ENCODE peak calls at places on chromosome 12, in four cellular contexts. T is foreskin keratinocyte, Y is adrenal gland, O is heart right ventricle. N is an unnamed sample.

GRCh38 chr12:10634427-10634826 is 21.0 kb upstream of the MAGOHB start:
- DNase-seq in T (no peak), Y (no peak), O (no peak), N (no peak)

GRCh38 chr12:2613674-2614073 is 181.1 kb upstream of the FKBP4 start:
- DNase-seq in T (peak; percentile 40), Y (peak; percentile 79), O (no peak), N (no peak)

GRCh38 chr12:107788281-107788680 is 13.8 kb downstream of the ASCL4 start:
- DNase-seq in T (no peak), Y (no peak), O (no peak), N (no peak)

GRCh38 chr12:99670635-99671034 is 23.1 kb downstream of the GARIN6 start:
- DNase-seq in T (peak; percentile 18), Y (no peak), O (no peak), N (no peak)

GRCh38 chr12:77113971-77114370 is 48.6 kb upstream of the E2F7 start:
- DNase-seq in T (no peak), Y (no peak), O (no peak), N (no peak)

GRCh38 chr12:114327765-114328164 is 78.2 kb downstream of the TBX5 start:
- DNase-seq in T (no peak), Y (no peak), O (no peak), N (no peak)

GRCh38 chr12:79522657-79523386 is 167.9 kb downstream of the PAWR start:
- DNase-seq in T (no peak), Y (no peak), O (no peak), N (no peak)

GRCh38 chr12:124847675-124848074 is 16.0 kb downstream of the SCARB1 start:
- DNase-seq in T (no peak), Y (no peak), O (no peak), N (no peak)

GRCh38 chr12:48889679-48890078 is 24.0 kb upstream of the RND1 start:
- DNase-seq in T (no peak), Y (no peak), O (no peak), N (no peak)

GRCh38 chr12:40152783-40153383 is 47.0 kb upstream of the SLC2A13 start:
- DNase-seq in T (no peak), Y (peak; percentile 26), O (peak; percentile 38), N (peak; percentile 50)

GRCh38 chr12:70661762-70662161 is 24.5 kb upstream of the PTPRB start:
- DNase-seq in T (peak; percentile 88), Y (no peak), O (no peak), N (no peak)

GRCh38 chr12:103731539-103731938 is 109.5 kb downstream of the NT5DC3 start:
- DNase-seq in T (no peak), Y (no peak), O (no peak), N (no peak)

GRCh38 chr12:65826513-65827171 is 2.4 kb downstream of the HMGA2 start:
- DNase-seq in T (peak; percentile 49), Y (no peak), O (no peak), N (no peak)

GRCh38 chr12:117120787-117121186 is 21.6 kb upstream of the TESC start:
- DNase-seq in T (no peak), Y (no peak), O (peak; percentile 35), N (no peak)

GRCh38 chr12:30108666-30109065 is 324.9 kb upstream of the TMTC1 start:
- DNase-seq in T (no peak), Y (no peak), O (no peak), N (no peak)

GRCh38 chr12:68270358-68270757 is 17.0 kb upstream of the IL22 start:
- DNase-seq in T (no peak), Y (no peak), O (no peak), N (no peak)

GRCh38 chr12:118311666-118312065 is 61.0 kb downstream of the TAOK3 start:
- DNase-seq in T (no peak), Y (no peak), O (no peak), N (no peak)

GRCh38 chr12:130431176-130431575 is 93.5 kb downstream of the PIWIL1 start:
- DNase-seq in T (no peak), Y (no peak), O (no peak), N (no peak)

GRCh38 chr12:70165450-70165849 is 77.8 kb upstream of the CNOT2 start:
- DNase-seq in T (no peak), Y (no peak), O (no peak), N (no peak)

GRCh38 chr12:24066865-24067264 is 117.4 kb upstream of the SOX5 start:
- DNase-seq in T (no peak), Y (no peak), O (no peak), N (no peak)

GRCh38 chr12:99059824-99060526 is 414.9 kb downstream of the APAF1 start:
- DNase-seq in T (no peak), Y (no peak), O (peak; percentile 48), N (no peak)

GRCh38 chr12:6342140-6342889 is 439 bp upstream of the TNFRSF1A start:
- DNase-seq in T (peak; percentile 55), Y (no peak), O (no peak), N (no peak)

GRCh38 chr12:8541591-8541990 is 886 bp upstream of the CLEC4E start:
- DNase-seq in T (no peak), Y (no peak), O (no peak), N (no peak)

GRCh38 chr12:92769124-92769901 is 66.5 kb downstream of the PLEKHG7 start:
- DNase-seq in T (no peak), Y (no peak), O (no peak), N (no peak)

GRCh38 chr12:49507139-49507538 is 31.7 kb upstream of the KCNH3 start:
- DNase-seq in T (peak; percentile 93), Y (no peak), O (no peak), N (no peak)

GRCh38 chr12:111446044-111446581 is 40.4 kb downstream of the SH2B3 start:
- DNase-seq in T (no peak), Y (no peak), O (no peak), N (peak; percentile 34)

GRCh38 chr12:123075591-123076171 is 75.2 kb downstream of the PITPNM2 start:
- DNase-seq in T (no peak), Y (no peak), O (no peak), N (peak; percentile 46)

GRCh38 chr12:38898001-38898684 is 7.2 kb downstream of the CPNE8 start:
- DNase-seq in T (no peak), Y (no peak), O (no peak), N (no peak)

GRCh38 chr12:112107728-112108447 is 695 bp downstream of the NAA25 start:
- DNase-seq in T (no peak), Y (peak; percentile 62), O (peak; percentile 57), N (no peak)

GRCh38 chr12:30813741-30814687 is 59.3 kb upstream of the CAPRIN2 start:
- DNase-seq in T (no peak), Y (no peak), O (no peak), N (no peak)

GRCh38 chr12:125983784-125984510 is 918.7 kb downstream of the AACS start:
- DNase-seq in T (peak; percentile 41), Y (no peak), O (no peak), N (no peak)

GRCh38 chr12:11697670-11698387 is 48.4 kb downstream of the ETV6 start:
- DNase-seq in T (peak; percentile 37), Y (peak; percentile 51), O (no peak), N (no peak)

GRCh38 chr12:43841253-43841652 is 5.4 kb downstream of the TMEM117 start:
- DNase-seq in T (no peak), Y (no peak), O (no peak), N (no peak)

GRCh38 chr12:130879781-130880389 is 8.0 kb downstream of the RAN start:
- DNase-seq in T (no peak), Y (no peak), O (no peak), N (no peak)

GRCh38 chr12:53160673-53161072 is 19.8 kb upstream of the ZNF740 start:
- DNase-seq in T (no peak), Y (no peak), O (no peak), N (no peak)
- H3K4me1 ChIP-seq in T (no peaks in the 10 kb centered on the region), Y (no peaks in the 10 kb centered on the region), O (no peaks in the 10 kb centered on the region), N (peaks cover 8% of the 10 kb centered on the region)

GRCh38 chr12:16299403-16299802 is 21.9 kb upstream of the SLC15A5 start:
- DNase-seq in T (no peak), Y (no peak), O (no peak), N (no peak)

GRCh38 chr12:16300222-16300621 is 22.7 kb upstream of the SLC15A5 start:
- DNase-seq in T (no peak), Y (no peak), O (no peak), N (no peak)

GRCh38 chr12:16300706-16301105 is 23.2 kb upstream of the SLC15A5 start:
- DNase-seq in T (no peak), Y (no peak), O (peak; percentile 10), N (no peak)

GRCh38 chr12:16307843-16308475 is 30.5 kb upstream of the SLC15A5 start:
- DNase-seq in T (no peak), Y (no peak), O (no peak), N (no peak)

DNA sequence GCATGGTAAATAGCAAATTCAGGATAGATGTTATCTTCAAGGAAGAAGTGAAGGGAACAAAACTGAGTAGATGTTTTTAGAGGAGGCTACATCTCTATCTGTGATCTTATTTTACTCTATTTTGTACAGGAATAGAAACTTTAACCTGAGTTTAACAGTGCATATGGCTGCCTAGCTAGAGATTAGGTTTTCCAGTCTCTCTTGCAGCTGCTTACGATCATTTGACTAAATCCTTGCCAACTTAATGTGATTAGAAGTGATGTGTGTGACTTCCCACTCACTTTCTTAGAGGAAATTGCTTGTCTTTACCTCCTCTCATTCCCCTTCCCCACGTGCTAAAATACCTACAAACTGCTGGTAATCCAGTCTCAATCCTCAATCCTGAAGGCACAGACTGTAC is 26.5 kb upstream of the SLC15A5 start:
- DNase-seq in T (no peak), Y (no peak), O (no peak), N (no peak)
- H3K4me1 ChIP-seq in T (no peaks in the 10 kb centered on the region), Y (no peaks in the 10 kb centered on the region), O (no peaks in the 10 kb centered on the region), N (no peaks in the 10 kb centered on the region)

DNA sequence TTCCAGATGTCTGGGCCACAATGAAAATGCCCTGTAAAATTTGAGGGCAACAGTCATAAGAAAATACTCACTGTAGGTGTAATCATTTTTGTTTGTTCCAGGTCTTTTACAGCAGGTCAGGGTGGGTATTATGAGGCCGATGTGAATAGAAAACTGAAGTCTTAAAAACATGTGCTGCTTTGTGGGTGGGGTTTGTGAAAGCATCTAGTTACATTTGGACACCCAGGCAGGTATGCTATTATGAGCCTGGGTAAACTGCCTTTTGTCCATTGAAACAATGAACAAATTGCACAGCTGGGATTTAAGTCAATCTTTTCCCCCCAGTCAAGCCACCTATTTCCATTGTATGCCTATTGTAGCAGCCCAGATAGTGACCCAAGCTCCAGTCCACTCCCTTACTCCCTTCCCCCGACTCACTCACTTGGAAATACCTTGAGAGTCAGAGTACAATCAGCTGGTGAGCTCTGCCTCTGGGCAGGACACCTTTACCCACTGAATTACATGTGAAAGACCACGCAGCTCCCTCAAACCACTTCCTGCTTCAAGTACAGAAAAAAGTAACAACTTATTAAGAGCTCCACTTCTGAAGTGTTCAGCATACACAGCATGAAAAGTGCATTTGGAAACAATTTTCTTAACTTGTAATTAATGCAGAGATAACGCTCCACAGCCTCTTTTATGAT is 1.8 kb downstream of the IGF1 start:
- DNase-seq in T (no peak), Y (no peak), O (no peak), N (peak; percentile 28)
- H3K4me1 ChIP-seq in T (no peaks in the 10 kb centered on the region), Y (no peaks in the 10 kb centered on the region), O (no peaks in the 10 kb centered on the region), N (peaks cover 33% of the 10 kb centered on the region)

GRCh38 chr12:132049442-132049841 is 94.7 kb downstream of the DDX51 start:
- DNase-seq in T (no peak), Y (no peak), O (no peak), N (no peak)
- H3K4me1 ChIP-seq in T (no peaks in the 10 kb centered on the region), Y (no peaks in the 10 kb centered on the region), O (no peaks in the 10 kb centered on the region), N (no peaks in the 10 kb centered on the region)

N was measured in stomach.